ENCODE peak calls at places on chromosomes 11 and 22, in eight cellular contexts. J is WERI-Rb-1, K is SK-N-SH, A is lower lobe of right lung, V is tibial nerve, B is transverse colon, Q is H1, Y is heart left ventricle. T is an unnamed sample.
A peak's percentile ranks its signal among the peaks of the same experiment; 100 is the strongest.

GRCh38 chr22:40512426-40513136 is 123.9 kb downstream of the MRTFA start:
- DNase-seq in J (no peak), K (no peak), A (no peak), V (peak; percentile 40), B (no peak), Q (no peak), Y (no peak), T (peak; percentile 93)

GRCh38 chr11:76325149-76325548 is 55.8 kb downstream of the THAP12 start:
- DNase-seq in J (no peak), K (no peak), A (no peak), V (no peak), B (no peak), Q (no peak), Y (no peak), T (no peak)

GRCh38 chr11:84686726-84687125 is 940.4 kb downstream of the DLG2 start:
- DNase-seq in J (no peak), K (no peak), A (no peak), V (no peak), B (no peak), Q (no peak), Y (no peak), T (no peak)

GRCh38 chr11:19867064-19867463 is 154.4 kb downstream of the NAV2 start:
- DNase-seq in J (no peak), K (no peak), A (no peak), V (no peak), B (no peak), Q (no peak), Y (no peak), T (no peak)

GRCh38 chr22:26406118-26406517 is 22.9 kb upstream of the ASPHD2 start:
- DNase-seq in J (no peak), K (no peak), A (no peak), V (no peak), B (no peak), Q (no peak), Y (no peak), T (peak; percentile 1)

GRCh38 chr22:50015451-50016307 is 3.1 kb upstream of the IL17REL start:
- DNase-seq in J (peak; percentile 7), K (peak; percentile 41), A (peak; percentile 43), V (no peak), B (peak; percentile 5), Q (peak; percentile 52), Y (peak; percentile 55), T (no peak)

GRCh38 chr22:17217179-17217578 is 2.1 kb downstream of the ADA2 start:
- DNase-seq in J (no peak), K (no peak), A (no peak), V (no peak), B (no peak), Q (no peak), Y (no peak), T (no peak)

GRCh38 chr11:31419138-31419537 is 49.5 kb downstream of the DNAJC24 start:
- DNase-seq in J (no peak), K (no peak), A (no peak), V (no peak), B (no peak), Q (no peak), Y (no peak), T (no peak)

GRCh38 chr22:30573594-30574094 is 821 bp downstream of the GAL3ST1 start:
- DNase-seq in J (no peak), K (no peak), A (no peak), V (no peak), B (peak; percentile 49), Q (no peak), Y (no peak), T (no peak)

GRCh38 chr11:44307340-44308099 is 2.4 kb downstream of the ALX4 start:
- DNase-seq in J (no peak), K (no peak), A (no peak), V (no peak), B (no peak), Q (no peak), Y (no peak), T (no peak)

GRCh38 chr22:22166941-22167713 is 77.5 kb upstream of the VPREB1 start:
- DNase-seq in J (no peak), K (no peak), A (no peak), V (no peak), B (no peak), Q (no peak), Y (no peak), T (no peak)

GRCh38 chr11:126190792-126191191 is 20.7 kb downstream of the RPUSD4 start:
- DNase-seq in J (no peak), K (no peak), A (no peak), V (no peak), B (no peak), Q (no peak), Y (no peak), T (no peak)

GRCh38 chr11:10542776-10543175 is 1.8 kb upstream of the RNF141 start:
- DNase-seq in J (no peak), K (no peak), A (no peak), V (no peak), B (no peak), Q (no peak), Y (no peak), T (no peak)

GRCh38 chr11:10540546-10540914 is 457 bp downstream of the RNF141 start:
- DNase-seq in J (peak; percentile 45), K (no peak), A (no peak), V (peak; percentile 25), B (no peak), Q (no peak), Y (no peak), T (no peak)

GRCh38 chr11:10538924-10539323 is 2.1 kb downstream of the RNF141 start:
- DNase-seq in J (no peak), K (no peak), A (no peak), V (no peak), B (no peak), Q (no peak), Y (no peak), T (no peak)

GRCh38 chr11:10539339-10539738 is 1.6 kb downstream of the RNF141 start:
- DNase-seq in J (no peak), K (no peak), A (no peak), V (no peak), B (no peak), Q (no peak), Y (no peak), T (no peak)

DNA sequence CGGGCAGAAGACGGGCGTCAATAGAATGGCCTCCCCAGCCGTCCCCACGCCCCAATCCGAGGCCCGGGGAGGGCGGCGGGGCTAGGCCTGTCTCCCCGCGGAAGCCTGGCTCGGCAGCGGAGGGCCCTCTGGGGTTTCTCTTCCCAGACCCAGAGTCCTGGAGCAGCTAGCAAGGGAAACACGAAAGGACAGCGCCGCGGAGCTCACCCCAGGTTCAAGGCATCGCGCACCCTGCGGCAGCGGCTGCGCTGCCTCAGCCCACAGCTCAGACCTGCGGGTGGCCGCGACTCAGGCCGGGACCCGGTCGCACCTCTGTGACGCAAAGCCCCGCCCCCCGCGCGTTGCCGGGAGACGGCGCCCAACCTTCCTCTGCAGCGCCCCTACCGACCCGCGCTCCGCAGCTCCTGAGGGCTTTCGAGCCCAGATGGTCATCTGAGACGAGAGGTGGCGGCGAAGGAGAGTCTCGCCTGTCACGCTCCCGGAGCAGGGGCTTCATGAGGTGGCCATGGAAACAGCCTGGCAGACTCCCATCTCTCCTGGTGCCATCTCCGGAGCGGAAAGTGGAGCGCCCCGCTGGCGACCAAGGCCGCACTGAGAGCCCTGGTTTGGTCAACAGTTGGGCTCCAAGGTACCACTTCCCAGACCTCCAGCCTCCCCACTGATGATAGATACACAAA is at the start of gene RNF141:
- DNase-seq in J (peak; percentile 98), K (peak; percentile 97), A (peak; percentile 98), V (peak; percentile 93), B (peak; percentile 97), Q (peak; percentile 100), Y (peak; percentile 98), T (peak; percentile 55)
- H3K4me3 ChIP-seq in J (peak within 1 kb of the TSS; percentile 88), K (peak within 1 kb of the TSS; percentile 72), A (peak within 1 kb of the TSS; percentile 77), V (peak within 1 kb of the TSS; percentile 94), B (peak within 1 kb of the TSS; percentile 80), Q (peak within 1 kb of the TSS; percentile 85), Y (peak within 1 kb of the TSS; percentile 73), T (peak within 1 kb of the TSS; percentile 86)

GRCh38 chr22:44196731-44197131 is 16.0 kb downstream of the PARVG start:
- DNase-seq in J (no peak), K (no peak), A (no peak), V (no peak), B (no peak), Q (no peak), Y (no peak), T (no peak)
- H3K27me3 ChIP-seq in J (no peaks in the 10 kb centered on the region), K (no peaks in the 10 kb centered on the region), A (peaks cover 14% of the 10 kb centered on the region), V (peaks cover 3% of the 10 kb centered on the region), B (no peaks in the 10 kb centered on the region), Q (no peaks in the 10 kb centered on the region), Y (no peaks in the 10 kb centered on the region), T (peaks cover 29% of the 10 kb centered on the region)

DNA sequence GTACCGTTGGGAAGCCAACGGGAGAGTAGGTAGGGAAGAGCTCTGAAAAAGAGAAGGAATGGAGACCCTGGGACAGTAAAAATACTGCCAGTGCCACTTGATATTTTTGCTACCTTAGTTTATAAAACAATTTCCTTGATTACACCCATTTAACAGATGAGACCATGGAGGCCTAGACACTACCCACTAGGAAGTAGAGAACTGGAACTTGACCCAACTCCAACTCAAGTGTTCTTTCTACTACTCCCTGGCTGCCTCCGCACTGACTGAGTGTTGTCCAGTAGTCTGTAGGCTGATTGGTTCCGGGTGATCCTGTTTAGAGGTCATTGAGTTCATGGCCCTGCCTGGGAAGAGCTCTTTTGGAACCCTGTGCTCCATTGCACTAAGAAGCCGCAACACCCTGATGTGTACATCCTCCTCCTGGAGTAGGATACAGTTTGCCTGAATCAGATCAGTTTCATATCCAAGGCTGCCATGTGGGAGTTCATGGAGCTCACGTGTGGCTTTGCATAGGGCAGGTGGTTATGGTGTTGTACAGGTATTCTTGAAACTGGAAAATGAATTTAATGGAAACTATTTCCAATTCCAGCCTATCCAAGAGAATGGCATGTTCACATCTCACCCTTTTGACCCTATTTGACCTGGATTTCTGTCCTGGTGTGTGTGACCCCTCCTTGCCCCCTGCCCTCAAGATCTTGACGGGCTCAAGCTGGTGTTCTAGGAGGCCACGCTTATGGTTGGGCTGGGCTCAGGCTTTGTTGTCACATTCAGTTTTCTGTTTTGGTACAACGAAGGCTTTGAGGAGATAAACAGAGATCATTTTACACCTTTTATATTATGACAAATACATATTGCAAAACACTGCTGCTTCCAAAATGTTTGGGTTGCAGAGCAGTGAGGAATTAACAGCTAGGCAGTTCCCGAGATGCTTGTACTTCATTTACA is 102.2 kb upstream of the NNMT start:
- DNase-seq in J (no peak), K (no peak), A (no peak), V (no peak), B (no peak), Q (no peak), Y (no peak), T (no peak)
- H3K27ac ChIP-seq in J (no peak overlapping the region), K (no peak overlapping the region), A (peak overlapping the region; percentile 54), V (peak overlapping the region; percentile 48), B (peak overlapping the region; percentile 88), Q (no peak overlapping the region), Y (peak overlapping the region; percentile 81), T (no peak overlapping the region)

DNA sequence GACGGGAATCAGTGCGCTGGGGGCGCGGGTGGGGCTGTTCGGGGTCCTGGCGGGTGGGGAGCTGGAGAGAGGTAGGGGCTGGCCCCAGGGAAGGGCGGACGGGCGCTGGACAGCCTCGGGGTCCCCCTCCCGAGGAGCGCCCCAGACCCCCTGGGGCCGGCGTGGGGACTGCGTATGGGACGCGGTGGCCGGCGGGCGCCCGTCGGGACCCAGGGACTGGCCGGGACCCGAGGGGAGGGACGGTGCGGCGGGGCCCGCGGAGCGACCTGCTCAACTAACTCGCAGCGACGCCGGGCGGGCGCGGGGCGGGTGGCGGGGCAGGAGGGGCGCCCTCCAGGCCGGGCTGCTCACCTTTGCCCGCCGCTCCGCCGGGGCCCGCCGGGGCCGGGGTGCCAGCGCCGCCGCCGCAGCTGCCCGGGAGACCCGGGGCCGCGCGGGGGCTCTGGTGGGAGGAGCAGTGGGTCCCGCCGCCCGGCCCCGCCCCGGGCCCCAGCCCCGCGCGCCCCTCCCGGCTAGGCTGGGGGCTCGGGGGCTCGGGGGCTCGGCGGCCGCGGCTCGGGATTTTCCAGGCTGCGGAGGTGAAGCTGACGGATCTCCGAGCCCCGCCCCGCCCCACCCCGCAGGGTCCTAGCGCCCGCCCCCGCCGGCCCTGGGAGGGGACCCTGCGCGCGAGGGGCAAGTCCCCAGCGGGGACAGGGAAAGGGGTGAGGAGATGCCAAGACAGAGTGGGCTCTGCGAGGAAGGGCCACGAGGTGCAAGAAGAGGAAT is 12.3 kb downstream of the STARD10 start:
- DNase-seq in J (peak; percentile 52), K (peak; percentile 92), A (peak; percentile 64), V (no peak), B (peak; percentile 64), Q (peak; percentile 63), Y (no peak), T (no peak)
- H3K4me3 ChIP-seq in J (peak overlapping the region; percentile 45), K (peak overlapping the region; percentile 46), A (peak overlapping the region; percentile 62), V (peak overlapping the region; percentile 82), B (peak overlapping the region; percentile 80), Q (peak overlapping the region; percentile 49), Y (peak overlapping the region; percentile 86), T (peak overlapping the region; percentile 53)